ENCODE peak calls at places on chromosomes 6 and 20, in five cellular contexts. O, N, G, D and P are unnamed samples.

GRCh38 chr20:10639051-10639761 is 34.6 kb downstream of the JAG1 start:
- DNase-seq in O (no peak), N (no peak), G (no peak), D (no peak), P (no peak)

GRCh38 chr6:12485837-12486236 is 195.7 kb downstream of the EDN1 start:
- DNase-seq in O (no peak), N (no peak), G (no peak), D (no peak), P (no peak)

GRCh38 chr6:137013031-137013430 is 31.7 kb downstream of the IL20RA start:
- DNase-seq in O (no peak), N (no peak), G (peak), D (no peak), P (no peak)

GRCh38 chr20:4327956-4328355 is 312.6 kb upstream of the RNF24 start:
- DNase-seq in O (no peak), N (no peak), G (no peak), D (no peak), P (no peak)

GRCh38 chr6:160015778-160016684 is 47.1 kb downstream of the IGF2R start:
- DNase-seq in O (no peak), N (no peak), G (no peak), D (no peak), P (no peak)

GRCh38 chr6:3235486-3235885 is 8.0 kb upstream of the TUBB2B start:
- DNase-seq in O (no peak), N (no peak), G (no peak), D (no peak), P (no peak)

GRCh38 chr20:14879839-14880238 is 542.4 kb upstream of the FLRT3 start:
- DNase-seq in O (no peak), N (no peak), G (no peak), D (no peak), P (no peak)

GRCh38 chr20:59611286-59611685 is 6.9 kb downstream of the PHACTR3 start:
- DNase-seq in O (no peak), N (no peak), G (no peak), D (no peak), P (no peak)

GRCh38 chr6:30767944-30768301 is 23.6 kb upstream of the IER3 start:
- DNase-seq in O (no peak), N (no peak), G (no peak), D (no peak), P (no peak)

GRCh38 chr6:66533921-66534404 is 826.9 kb upstream of the EYS start:
- DNase-seq in O (no peak), N (no peak), G (no peak), D (no peak), P (no peak)
- TF ChIP-seq CTCF in O (no peak), N (no peak), G (no peak), D (no peak), P (no peak)

DNA sequence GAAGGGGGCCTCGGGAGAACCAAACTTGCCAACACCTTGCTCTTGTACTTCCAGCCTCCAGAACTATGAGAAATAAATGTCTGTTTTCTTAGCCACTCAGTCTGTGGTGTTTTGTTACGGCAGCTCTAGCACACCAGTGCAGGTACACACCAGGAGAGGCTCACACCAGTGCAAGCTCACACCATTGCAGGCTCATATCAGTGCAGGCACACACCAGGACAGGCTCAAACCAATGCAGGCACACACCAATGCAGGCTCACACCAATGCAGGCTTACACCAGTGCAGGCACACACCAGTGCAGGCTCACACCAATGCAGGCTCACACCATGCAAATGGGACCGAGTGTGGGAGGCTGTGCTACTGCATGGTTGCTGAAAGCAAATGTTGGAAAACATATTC is 4.9 kb upstream of the CTCFL start:
- DNase-seq in O (no peak), N (no peak), G (no peak), D (no peak), P (no peak)
- TF ChIP-seq CTCF in O (no peak), N (no peak), G (no peak), D (no peak), P (no peak)

DNA sequence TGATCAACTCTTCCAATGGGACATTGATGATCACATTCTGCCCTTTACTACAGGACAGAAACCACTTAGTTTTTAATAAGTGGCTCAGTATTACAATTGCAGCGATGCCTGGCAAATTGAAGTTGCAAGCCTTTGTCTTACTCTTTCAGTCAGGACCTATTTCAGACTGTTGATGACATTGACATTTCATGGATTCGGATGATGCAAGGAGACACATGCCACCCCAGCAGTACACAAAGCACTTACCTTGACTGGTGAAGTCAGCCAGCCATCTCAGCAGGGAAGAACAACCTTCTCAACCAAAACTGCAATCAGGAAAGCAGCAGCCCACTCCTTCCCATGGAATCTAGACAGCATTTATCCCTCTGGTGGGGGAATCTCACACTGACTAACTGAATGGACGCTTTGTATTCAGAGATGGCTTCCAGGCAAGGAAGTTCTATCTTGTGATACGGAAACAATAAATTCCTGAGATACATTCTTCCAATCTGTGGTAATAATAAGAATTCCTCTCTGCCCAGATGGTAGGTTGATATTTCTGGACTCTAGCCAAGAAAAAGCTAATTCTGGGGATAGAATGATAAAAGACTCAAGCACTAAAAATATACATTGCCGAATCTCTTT is 24.8 kb downstream of the NFYA start:
- DNase-seq in O (no peak), N (no peak), G (no peak), D (no peak), P (no peak)
- TF ChIP-seq CTCF in O (no peak), N (no peak), G (no peak), D (no peak), P (no peak)

DNA sequence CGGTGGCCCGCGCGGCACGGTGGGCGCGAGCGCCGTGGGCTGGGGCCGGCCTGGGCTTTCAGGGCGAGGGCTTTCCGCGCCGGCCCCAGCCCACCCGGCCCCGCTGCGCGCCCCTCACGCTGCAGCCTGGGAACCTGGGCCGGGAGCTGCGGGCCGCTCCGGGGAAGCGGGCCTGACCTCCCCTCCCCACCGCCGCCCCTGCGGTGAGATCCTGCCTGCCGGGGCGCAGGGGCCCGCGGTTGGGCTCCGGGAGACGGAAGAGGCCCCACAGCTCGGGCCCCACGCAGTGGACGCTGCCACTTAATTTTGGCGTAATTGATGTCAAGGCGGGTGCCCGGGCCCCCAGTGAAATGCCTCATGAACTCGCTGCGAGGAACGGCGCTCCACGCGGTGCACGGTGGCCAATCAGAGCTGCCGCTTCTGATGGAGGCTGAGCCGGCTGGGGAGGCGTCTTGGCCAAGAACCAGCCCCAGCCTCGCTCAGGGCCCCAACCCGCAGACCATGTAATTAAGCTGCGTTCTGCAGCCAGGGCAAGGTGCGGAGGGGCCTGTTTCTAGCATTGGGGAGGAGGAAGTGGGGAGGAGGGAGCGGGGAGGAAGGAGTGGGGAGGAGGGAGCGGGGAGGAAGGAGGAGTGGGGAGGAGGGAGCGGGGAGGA is 96.1 kb upstream of the BHLHE23 start:
- DNase-seq in O (peak), N (no peak), G (peak), D (no peak), P (peak)
- TF ChIP-seq CTCF in O (no peak), N (no peak), G (no peak), D (no peak), P (no peak)

GRCh38 chr6:45617441-45617840 is 239.7 kb upstream of the SUPT3H start:
- DNase-seq in O (no peak), N (no peak), G (peak), D (no peak), P (no peak)
- TF ChIP-seq CTCF in O (no peak), N (no peak), G (peak), D (peak), P (no peak)

GRCh38 chr6:21355638-21356037 is 237.9 kb upstream of the SOX4 start:
- DNase-seq in O (no peak), N (no peak), G (no peak), D (no peak), P (no peak)

GRCh38 chr6:21359926-21360325 is 233.6 kb upstream of the SOX4 start:
- DNase-seq in O (no peak), N (no peak), G (no peak), D (no peak), P (no peak)

GRCh38 chr6:21354805-21355238 is 238.7 kb upstream of the SOX4 start:
- DNase-seq in O (no peak), N (no peak), G (no peak), D (peak), P (no peak)

GRCh38 chr6:21357262-21357661 is 236.3 kb upstream of the SOX4 start:
- DNase-seq in O (no peak), N (no peak), G (no peak), D (no peak), P (no peak)

DNA sequence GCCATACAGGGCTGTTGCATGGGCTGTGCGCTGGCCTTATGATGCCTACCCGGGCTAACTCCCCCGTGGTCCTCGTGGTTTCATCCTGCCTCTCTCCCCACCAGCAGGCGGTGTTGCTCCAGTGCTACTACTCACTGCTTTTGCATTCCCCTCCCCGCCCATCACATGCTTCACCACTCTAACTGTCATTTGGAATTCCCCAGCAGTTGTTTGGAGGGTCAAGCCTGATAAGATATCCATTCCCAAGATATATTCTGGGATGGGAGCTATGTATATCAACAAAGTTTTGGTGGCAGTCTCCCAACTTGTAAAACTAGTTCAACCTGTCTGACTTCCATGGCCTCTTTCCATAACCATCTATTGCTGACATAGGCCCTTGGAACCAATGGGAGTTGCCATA is 233.2 kb upstream of the SOX4 start:
- DNase-seq in O (no peak), N (no peak), G (no peak), D (peak), P (no peak)
- TF ChIP-seq CTCF in O (no peak), N (no peak), G (no peak), D (no peak), P (no peak)

GRCh38 chr20:51801220-51801991 is 915 bp downstream of the SALL4 start:
- DNase-seq in O (no peak), N (peak), G (no peak), D (no peak), P (peak)
- TF ChIP-seq CTCF in O (no peak), N (peak), G (no peak), D (no peak), P (no peak)